ENCODE peak calls at places on chromosomes 12 and 14, in five cellular contexts. Q is T47D; T is stimulated activated effector memory CD8-positive, alpha-beta T cell treated with anti-CD3 and anti-CD28 coated beads, Interleukin-12 subunit alpha, Interleukin-12 subunit beta, amount 100 ng/mL, for 72 hours; C is H54; Z is GDM1. K is an unnamed sample.

GRCh38 chr14:58918066-58918465 is 270.4 kb upstream of the DAAM1 start:
- DNase-seq in Z (no peak), T (no peak), Q (no peak), C (no peak), K (no peak)

GRCh38 chr14:22977684-22978486 is 4.5 kb downstream of the AJUBA start:
- DNase-seq in Q (no peak), T (no peak), Z (no peak), C (peak), K (no peak)

GRCh38 chr14:104965561-104966231 is 12.5 kb downstream of the AHNAK2 start:
- DNase-seq in C (no peak), T (no peak), Q (no peak), Z (no peak), K (no peak)

GRCh38 chr12:123164710-123165261 is 13.9 kb upstream of the PITPNM2 start:
- DNase-seq in T (no peak), C (no peak), Q (no peak), Z (no peak), K (no peak)

GRCh38 chr14:79281244-79282199 is 929.8 kb downstream of the DIO2 start:
- DNase-seq in C (no peak), T (no peak), Q (no peak), Z (no peak), K (no peak)

GRCh38 chr12:27646149-27646548 is 50.1 kb upstream of the REP15 start:
- DNase-seq in Z (no peak), C (no peak), T (no peak), Q (no peak), K (no peak)

GRCh38 chr12:131783915-131784541 is 44.2 kb upstream of the MMP17 start:
- DNase-seq in C (peak), Z (no peak), T (no peak), Q (no peak), K (no peak)

GRCh38 chr12:45669093-45669492 is 60.4 kb upstream of the ARID2 start:
- DNase-seq in Z (no peak), C (no peak), T (no peak), Q (no peak), K (no peak)

GRCh38 chr14:77035267-77035666 is 6.8 kb upstream of the IRF2BPL start:
- DNase-seq in T (no peak), Z (no peak), C (no peak), Q (no peak), K (no peak)

GRCh38 chr12:4147051-4147481 is 126.5 kb upstream of the CCND2 start:
- DNase-seq in Z (no peak), C (no peak), Q (no peak), T (no peak), K (no peak)

GRCh38 chr12:105561981-105562726 is 231.7 kb downstream of the C12orf75 start:
- DNase-seq in T (no peak), Q (no peak), Z (no peak), C (peak), K (no peak)

GRCh38 chr12:31896514-31897039 is 62.6 kb upstream of the RESF1 start:
- DNase-seq in Q (no peak), T (peak), C (no peak), Z (peak), K (peak)

GRCh38 chr12:107110519-107110859 is 17.1 kb upstream of the CRY1 start:
- DNase-seq in Z (no peak), Q (no peak), T (no peak), C (no peak), K (no peak)

GRCh38 chr12:108738165-108738564 is 6.8 kb upstream of the CORO1C start:
- DNase-seq in T (no peak), Q (no peak), C (no peak), Z (no peak), K (no peak)

GRCh38 chr12:122825773-122826724 is 9.2 kb upstream of the HIP1R start:
- DNase-seq in Q (no peak), C (no peak), Z (no peak), T (no peak), K (no peak)

GRCh38 chr12:103114296-103115055 is 157.0 kb downstream of the ASCL1 start:
- DNase-seq in T (no peak), Q (no peak), C (no peak), Z (no peak), K (no peak)

GRCh38 chr14:38197001-38197760 is 10.5 kb upstream of the SSTR1 start:
- DNase-seq in Q (no peak), Z (no peak), C (no peak), T (no peak), K (no peak)

GRCh38 chr12:12305568-12306300 is 38.9 kb upstream of the LRP6 start:
- DNase-seq in C (no peak), Q (no peak), T (no peak), Z (no peak), K (no peak)

GRCh38 chr12:82449179-82449578 is 90.8 kb downstream of the METTL25 start:
- DNase-seq in T (no peak), Q (no peak), Z (no peak), C (no peak), K (no peak)

K was measured in stimulated activated CD4-positive, alpha-beta T cell treated with anti-CD3 and anti-CD28 coated beads, TNF-alpha, amount 100 ng/mL, for 48 hours.